ENCODE peak calls at places on chromosomes 16 and 17, in seven cellular contexts. Y is ovary; Q is fibroblast of lung; R is prostate gland; T is CD8-positive, alpha-beta memory T cell; D is HCT116; K is left lung. B is an unnamed sample.
A peak's percentile ranks its signal among the peaks of the same experiment; 100 is the strongest.

GRCh38 chr17:76554131-76554530 is 14.3 kb downstream of the PRCD start:
- DNase-seq in Y (no peak), Q (no peak), R (no peak), T (no peak), D (no peak), K (no peak), B (no peak)

GRCh38 chr16:22077700-22078313 is 14.5 kb upstream of the VWA3A start:
- DNase-seq in Y (peak; percentile 72), Q (peak; percentile 74), R (peak; percentile 50), T (peak; percentile 46), D (peak; percentile 39), K (peak; percentile 43), B (peak; percentile 78)

GRCh38 chr17:38703742-38704644 is 1.1 kb upstream of the MLLT6 start:
- DNase-seq in Y (peak; percentile 96), Q (no peak), R (peak; percentile 91), T (peak; percentile 58), D (peak; percentile 81), K (peak; percentile 90), B (peak; percentile 34)

GRCh38 chr17:82917656-82918345 is 78.0 kb upstream of the ZNF750 start:
- DNase-seq in Y (no peak), Q (no peak), R (no peak), T (peak; percentile 21), D (no peak), K (no peak), B (peak; percentile 48)

GRCh38 chr17:19876524-19877161 is 8.9 kb upstream of the ULK2 start:
- DNase-seq in Y (no peak), Q (no peak), R (no peak), T (peak; percentile 61), D (no peak), K (peak; percentile 84), B (peak; percentile 80)

GRCh38 chr16:53680756-53681155 is 22.9 kb downstream of the RPGRIP1L start:
- DNase-seq in Y (no peak), Q (no peak), R (no peak), T (no peak), D (no peak), K (no peak), B (no peak)

GRCh38 chr17:41545829-41546410 is 17.8 kb upstream of the KRT19 start:
- DNase-seq in Y (no peak), Q (no peak), R (no peak), T (no peak), D (no peak), K (no peak), B (no peak)

GRCh38 chr16:18816286-18816685 is 14.9 kb upstream of the ARL6IP1 start:
- DNase-seq in Y (no peak), Q (no peak), R (no peak), T (no peak), D (no peak), K (no peak), B (no peak)

GRCh38 chr17:27326051-27326450 is 32.1 kb downstream of the WSB1 start:
- DNase-seq in Y (no peak), Q (no peak), R (no peak), T (no peak), D (no peak), K (no peak), B (no peak)

GRCh38 chr17:37045271-37045946 is 96.7 kb downstream of the AATF start:
- DNase-seq in Y (no peak), Q (no peak), R (no peak), T (no peak), D (no peak), K (no peak), B (no peak)

GRCh38 chr17:40937384-40937819 is at the start of gene KRT23:
- DNase-seq in Y (no peak), Q (no peak), R (peak; percentile 25), T (no peak), D (no peak), K (no peak), B (no peak)

GRCh38 chr16:52441886-52442285 is 105.1 kb downstream of the TOX3 start:
- DNase-seq in Y (no peak), Q (no peak), R (no peak), T (no peak), D (no peak), K (no peak), B (no peak)

GRCh38 chr16:52440248-52440647 is 106.7 kb downstream of the TOX3 start:
- DNase-seq in Y (no peak), Q (no peak), R (no peak), T (no peak), D (no peak), K (no peak), B (no peak)

GRCh38 chr16:52439171-52439701 is 107.7 kb downstream of the TOX3 start:
- DNase-seq in Y (no peak), Q (no peak), R (no peak), T (no peak), D (no peak), K (no peak), B (no peak)

GRCh38 chr16:52436646-52437645 is 110.0 kb downstream of the TOX3 start:
- DNase-seq in Y (no peak), Q (no peak), R (no peak), T (no peak), D (no peak), K (no peak), B (no peak)

DNA sequence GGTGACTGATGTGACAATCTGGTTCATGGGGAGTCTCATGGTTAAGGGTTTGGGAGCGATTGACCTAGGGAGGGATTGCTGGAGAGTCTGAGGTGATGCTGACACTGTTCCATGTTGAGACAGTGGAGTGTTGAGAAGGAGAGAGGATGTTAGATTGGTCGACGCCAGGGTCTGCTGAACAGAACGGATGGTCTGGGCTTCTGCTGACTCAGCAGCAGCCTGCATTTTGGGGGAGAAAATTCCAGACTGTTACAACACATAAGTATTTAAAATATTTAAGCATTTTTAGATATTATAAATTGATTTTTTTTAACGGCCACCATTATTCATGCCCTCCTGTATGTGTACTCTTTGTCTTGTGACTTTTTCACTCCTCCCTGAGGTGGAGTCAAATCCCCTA is 107.2 kb downstream of the TOX3 start:
- DNase-seq in Y (no peak), Q (no peak), R (no peak), T (no peak), D (no peak), K (no peak), B (no peak)
- H3K4me1 ChIP-seq in Y (no peaks in the 10 kb centered on the region), Q (no peaks in the 10 kb centered on the region), R (no peaks in the 10 kb centered on the region), T (no peaks in the 10 kb centered on the region), D (no peaks in the 10 kb centered on the region), K (no peaks in the 10 kb centered on the region), B (no peaks in the 10 kb centered on the region)

GRCh38 chr17:4852504-4853075 is 19.4 kb downstream of the MINK1 start:
- DNase-seq in Y (no peak), Q (peak; percentile 41), R (no peak), T (peak; percentile 57), D (no peak), K (no peak), B (no peak)

GRCh38 chr17:4849011-4849536 is 15.9 kb downstream of the MINK1 start:
- DNase-seq in Y (no peak), Q (no peak), R (peak; percentile 67), T (no peak), D (peak; percentile 12), K (no peak), B (no peak)

GRCh38 chr17:4853195-4853762 is 20.1 kb downstream of the MINK1 start:
- DNase-seq in Y (no peak), Q (no peak), R (no peak), T (peak; percentile 42), D (no peak), K (no peak), B (no peak)

GRCh38 chr17:4846635-4847390 is 13.7 kb downstream of the MINK1 start:
- DNase-seq in Y (no peak), Q (no peak), R (no peak), T (no peak), D (no peak), K (no peak), B (no peak)

GRCh38 chr17:4850236-4850635 is 17.1 kb downstream of the MINK1 start:
- DNase-seq in Y (no peak), Q (no peak), R (no peak), T (no peak), D (no peak), K (no peak), B (no peak)
- H3K4me1 ChIP-seq in Y (peaks cover 18% of the 10 kb centered on the region), Q (peaks cover 3% of the 10 kb centered on the region), R (peaks cover 9% of the 10 kb centered on the region), T (peaks cover 6% of the 10 kb centered on the region), D (peaks cover 78% of the 10 kb centered on the region), K (peaks cover 15% of the 10 kb centered on the region), B (peaks cover 15% of the 10 kb centered on the region)

GRCh38 chr17:79131701-79132100 is 57.1 kb downstream of the ENGASE start:
- DNase-seq in Y (no peak), Q (no peak), R (no peak), T (no peak), D (no peak), K (no peak), B (no peak)

GRCh38 chr17:79127534-79128135 is 53.0 kb downstream of the ENGASE start:
- DNase-seq in Y (no peak), Q (no peak), R (no peak), T (no peak), D (no peak), K (no peak), B (no peak)

GRCh38 chr17:79131274-79131635 is 56.6 kb downstream of the ENGASE start:
- DNase-seq in Y (no peak), Q (no peak), R (no peak), T (no peak), D (no peak), K (no peak), B (no peak)

GRCh38 chr17:79130536-79131273 is 56.1 kb downstream of the ENGASE start:
- DNase-seq in Y (no peak), Q (no peak), R (no peak), T (no peak), D (no peak), K (no peak), B (no peak)

GRCh38 chr17:79129523-79129922 is 54.9 kb downstream of the ENGASE start:
- DNase-seq in Y (no peak), Q (no peak), R (no peak), T (no peak), D (no peak), K (no peak), B (no peak)
- H3K4me1 ChIP-seq in Y (no peaks in the 10 kb centered on the region), Q (no peaks in the 10 kb centered on the region), R (no peaks in the 10 kb centered on the region), T (no peaks in the 10 kb centered on the region), D (no peaks in the 10 kb centered on the region), K (no peaks in the 10 kb centered on the region), B (no peaks in the 10 kb centered on the region)

GRCh38 chr17:63275318-63275967 is 170.7 kb downstream of the CYB561 start:
- DNase-seq in Y (no peak), Q (peak; percentile 97), R (no peak), T (no peak), D (peak; percentile 99), K (no peak), B (no peak)

GRCh38 chr17:63277629-63278028 is 168.5 kb downstream of the CYB561 start:
- DNase-seq in Y (no peak), Q (peak; percentile 54), R (no peak), T (no peak), D (no peak), K (no peak), B (no peak)

GRCh38 chr17:63276821-63277220 is 169.3 kb downstream of the CYB561 start:
- DNase-seq in Y (no peak), Q (no peak), R (no peak), T (no peak), D (no peak), K (no peak), B (no peak)

GRCh38 chr17:63276376-63276775 is 169.7 kb downstream of the CYB561 start:
- DNase-seq in Y (no peak), Q (no peak), R (no peak), T (no peak), D (no peak), K (no peak), B (no peak)

DNA sequence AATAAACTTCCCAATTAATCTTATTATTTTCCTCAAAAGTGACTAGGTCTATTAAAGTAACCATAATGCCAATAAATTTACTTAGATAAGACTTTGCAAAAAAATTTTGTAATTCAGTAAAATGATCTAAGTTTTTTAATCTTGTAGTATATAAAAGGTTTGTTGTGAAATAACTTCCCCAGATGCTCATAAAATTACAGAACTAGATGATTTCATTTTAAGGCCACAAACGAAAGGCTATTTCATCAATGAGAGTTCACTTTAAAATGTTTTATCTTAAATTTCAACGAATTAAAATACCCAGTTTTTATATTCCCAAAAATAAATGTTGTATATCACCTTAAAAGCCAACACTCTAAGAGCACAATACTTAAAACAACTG is 170.1 kb downstream of the CYB561 start:
- DNase-seq in Y (no peak), Q (peak; percentile 48), R (no peak), T (no peak), D (no peak), K (no peak), B (no peak)
- H3K4me1 ChIP-seq in Y (no peaks in the 10 kb centered on the region), Q (peaks cover 23% of the 10 kb centered on the region), R (no peaks in the 10 kb centered on the region), T (no peaks in the 10 kb centered on the region), D (peaks cover 54% of the 10 kb centered on the region), K (no peaks in the 10 kb centered on the region), B (no peaks in the 10 kb centered on the region)

B was measured in CD8-positive, alpha-beta T cell.